ENCODE peak calls at places on chromosomes 7 and 10, in nine cellular contexts. U, Q, J, S, B, F, R, I and M are unnamed samples.

GRCh38 chr7:26368542-26368941 is 76.9 kb downstream of the SNX10 start:
- DNase-seq in U (peak; percentile 39), Q (no peak), J (no peak), S (no peak), B (no peak), F (no peak), R (no peak), I (no peak), M (no peak)

GRCh38 chr7:34501161-34501560 is 156.9 kb upstream of the NPSR1 start:
- DNase-seq in U (no peak), Q (no peak), J (no peak), S (no peak), B (no peak), F (no peak), R (no peak), I (no peak), M (peak; percentile 1)

GRCh38 chr10:13703997-13704536 is 117.3 kb downstream of the PRPF18 start:
- DNase-seq in U (no peak), Q (no peak), J (no peak), S (no peak), B (no peak), F (no peak), R (no peak), I (no peak), M (no peak)

GRCh38 chr7:84161398-84161797 is 33.2 kb downstream of the SEMA3A start:
- DNase-seq in U (no peak), Q (no peak), J (no peak), S (no peak), B (no peak), F (no peak), R (no peak), I (no peak), M (no peak)

GRCh38 chr7:31767686-31768358 is 80.8 kb downstream of the PPP1R17 start:
- DNase-seq in U (no peak), Q (no peak), J (no peak), S (no peak), B (no peak), F (no peak), R (no peak), I (no peak), M (no peak)

GRCh38 chr10:72272689-72273409 is 875 bp upstream of the DDIT4 start:
- DNase-seq in U (peak; percentile 96), Q (peak; percentile 98), J (peak; percentile 81), S (peak; percentile 94), B (peak; percentile 92), F (no peak), R (no peak), I (peak; percentile 80), M (peak; percentile 81)

GRCh38 chr10:17805921-17806577 is 3.1 kb upstream of the MRC1 start:
- DNase-seq in U (peak; percentile 38), Q (no peak), J (no peak), S (no peak), B (no peak), F (no peak), R (no peak), I (no peak), M (no peak)

GRCh38 chr10:70477661-70478162 is 855 bp upstream of the PALD1 start:
- DNase-seq in U (peak; percentile 76), Q (no peak), J (no peak), S (peak; percentile 73), B (peak; percentile 38), F (peak; percentile 56), R (peak; percentile 54), I (peak; percentile 42), M (no peak)

GRCh38 chr7:39924122-39924521 is 25.9 kb upstream of the CDK13 start:
- DNase-seq in U (no peak), Q (no peak), J (no peak), S (no peak), B (no peak), F (no peak), R (no peak), I (no peak), M (no peak)

GRCh38 chr10:100325164-100325563 is 4.9 kb downstream of the PKD2L1 start:
- DNase-seq in U (no peak), Q (no peak), J (no peak), S (no peak), B (no peak), F (no peak), R (no peak), I (peak; percentile 76), M (no peak)

GRCh38 chr7:23114854-23115253 is 9.3 kb downstream of the KLHL7 start:
- DNase-seq in U (no peak), Q (no peak), J (no peak), S (no peak), B (peak; percentile 52), F (no peak), R (no peak), I (no peak), M (no peak)

GRCh38 chr7:114835861-114836260 is 86.0 kb upstream of the MDFIC start:
- DNase-seq in U (no peak), Q (no peak), J (no peak), S (no peak), B (no peak), F (no peak), R (no peak), I (no peak), M (no peak)

GRCh38 chr10:60367431-60367830 is 22.2 kb downstream of the ANK3 start:
- DNase-seq in U (no peak), Q (no peak), J (no peak), S (no peak), B (peak; percentile 46), F (no peak), R (no peak), I (no peak), M (no peak)

GRCh38 chr10:33559105-33559504 is 224.6 kb upstream of the NRP1 start:
- DNase-seq in U (peak; percentile 37), Q (no peak), J (no peak), S (no peak), B (peak; percentile 98), F (no peak), R (no peak), I (no peak), M (no peak)

GRCh38 chr7:22302951-22303423 is 54.0 kb downstream of the RAPGEF5 start:
- DNase-seq in U (no peak), Q (no peak), J (no peak), S (no peak), B (no peak), F (no peak), R (no peak), I (no peak), M (peak; percentile 29)

GRCh38 chr10:87670591-87670990 is 10.9 kb downstream of the PAPSS2 start:
- DNase-seq in U (peak; percentile 50), Q (no peak), J (no peak), S (no peak), B (peak; percentile 25), F (no peak), R (no peak), I (no peak), M (no peak)

GRCh38 chr10:132249232-132249724 is 58.5 kb downstream of the STK32C start:
- DNase-seq in U (no peak), Q (no peak), J (no peak), S (no peak), B (no peak), F (no peak), R (no peak), I (no peak), M (no peak)

GRCh38 chr10:70328018-70328417 is 44.2 kb upstream of the NPFFR1 start:
- DNase-seq in U (no peak), Q (no peak), J (no peak), S (no peak), B (no peak), F (no peak), R (no peak), I (no peak), M (no peak)

GRCh38 chr10:128614206-128614605 is 488.0 kb upstream of the MKI67 start:
- DNase-seq in U (no peak), Q (no peak), J (no peak), S (no peak), B (no peak), F (no peak), R (no peak), I (no peak), M (no peak)

GRCh38 chr10:103553743-103554487 is 60.4 kb downstream of the NEURL1 start:
- DNase-seq in U (no peak), Q (no peak), J (no peak), S (no peak), B (no peak), F (no peak), R (no peak), I (no peak), M (no peak)

GRCh38 chr10:95183132-95183450 is 10.9 kb upstream of the ACSM6 start:
- DNase-seq in U (peak; percentile 44), Q (no peak), J (no peak), S (no peak), B (no peak), F (no peak), R (no peak), I (no peak), M (no peak)

GRCh38 chr7:117350027-117350426 is 27.2 kb upstream of the WNT2 start:
- DNase-seq in U (no peak), Q (no peak), J (no peak), S (no peak), B (no peak), F (no peak), R (no peak), I (no peak), M (no peak)

GRCh38 chr7:100710452-100710851 is 4.5 kb downstream of the POP7 start:
- DNase-seq in U (no peak), Q (no peak), J (no peak), S (no peak), B (no peak), F (no peak), R (no peak), I (no peak), M (no peak)

GRCh38 chr10:124728071-124728829 is 15.9 kb downstream of the FAM53B start:
- DNase-seq in U (no peak), Q (no peak), J (no peak), S (no peak), B (no peak), F (no peak), R (no peak), I (no peak), M (no peak)

GRCh38 chr7:35022725-35023124 is 14.6 kb downstream of the DPY19L1 start:
- DNase-seq in U (no peak), Q (no peak), J (no peak), S (no peak), B (no peak), F (no peak), R (no peak), I (no peak), M (no peak)

GRCh38 chr7:139771001-139771956 is 6.5 kb downstream of the HIPK2 start:
- DNase-seq in U (no peak), Q (no peak), J (no peak), S (no peak), B (peak; percentile 90), F (no peak), R (no peak), I (no peak), M (no peak)

GRCh38 chr7:76512941-76513816 is 2.8 kb downstream of the UPK3B start:
- DNase-seq in U (peak; percentile 37), Q (no peak), J (peak; percentile 47), S (no peak), B (no peak), F (no peak), R (no peak), I (peak; percentile 48), M (no peak)

GRCh38 chr10:102501201-102502028 is 1.1 kb downstream of the ACTR1A start:
- DNase-seq in U (peak; percentile 54), Q (no peak), J (no peak), S (no peak), B (no peak), F (no peak), R (no peak), I (no peak), M (no peak)

GRCh38 chr7:74294191-74294998 is 5.2 kb downstream of the CLIP2 start:
- DNase-seq in U (no peak), Q (no peak), J (no peak), S (no peak), B (peak; percentile 17), F (no peak), R (no peak), I (no peak), M (no peak)

GRCh38 chr7:30476401-30477145 is 2.0 kb downstream of the NOD1 start:
- DNase-seq in U (no peak), Q (no peak), J (no peak), S (no peak), B (no peak), F (no peak), R (no peak), I (no peak), M (no peak)

GRCh38 chr10:94757916-94758315 is 4.6 kb upstream of the CYP2C19 start:
- DNase-seq in U (no peak), Q (no peak), J (no peak), S (no peak), B (no peak), F (no peak), R (no peak), I (no peak), M (no peak)